ENCODE peak calls at places on chromosomes 6 and 20, in four cellular contexts. K is GM23338, M is sigmoid colon, B is A549. X is an unnamed sample.
A peak's percentile ranks its signal among the peaks of the same experiment; 100 is the strongest.

GRCh38 chr6:164167873-164168405 is 753.4 kb downstream of the QKI start:
- DNase-seq in M (no peak), B (no peak), K (no peak), X (no peak)

GRCh38 chr6:19009769-19010168 is 622.6 kb downstream of the RNF144B start:
- DNase-seq in M (no peak), K (no peak), B (no peak), X (no peak)

GRCh38 chr6:136188492-136188891 is 61.6 kb downstream of the MTFR2 start:
- DNase-seq in B (no peak), M (no peak), K (no peak), X (no peak)

GRCh38 chr20:10635476-10636208 is 38.2 kb downstream of the JAG1 start:
- DNase-seq in M (no peak), B (no peak), K (no peak), X (no peak)

GRCh38 chr6:140271759-140272377 is 897.4 kb upstream of the CITED2 start:
- DNase-seq in B (no peak), K (no peak), M (no peak), X (no peak)

GRCh38 chr6:41373367-41373918 is 38.0 kb downstream of the NCR2 start:
- DNase-seq in B (no peak), K (no peak), M (no peak), X (no peak)

GRCh38 chr6:169766232-169766631 is 14.8 kb downstream of the ERMARD start:
- DNase-seq in M (no peak), K (no peak), B (no peak), X (no peak)

GRCh38 chr20:845967-846893 is 12.7 kb downstream of the FAM110A start:
- DNase-seq in K (no peak), B (no peak), M (no peak), X (no peak)

GRCh38 chr6:159106627-159107241 is 61.9 kb upstream of the TAGAP start:
- DNase-seq in B (peak; percentile 30), M (no peak), K (peak; percentile 90), X (peak; percentile 54)

GRCh38 chr6:41719796-41720620 is 15.4 kb downstream of the TFEB start:
- DNase-seq in K (no peak), B (no peak), M (no peak), X (no peak)

GRCh38 chr20:35791823-35792222 is 20.0 kb downstream of the PHF20 start:
- DNase-seq in M (no peak), B (no peak), K (no peak), X (no peak)

GRCh38 chr6:170083236-170084051 is 207.4 kb downstream of the DLL1 start:
- DNase-seq in M (no peak), K (no peak), B (no peak), X (no peak)

GRCh38 chr6:30344191-30344867 is 627 bp upstream of the RPP21 start:
- DNase-seq in B (peak; percentile 17), M (no peak), K (no peak), X (no peak)

GRCh38 chr20:57941572-57942381 is 232.0 kb upstream of the PMEPA1 start:
- DNase-seq in B (no peak), M (no peak), K (no peak), X (peak; percentile 72)

GRCh38 chr6:155527443-155527842 is 71.8 kb upstream of the NOX3 start:
- DNase-seq in M (no peak), K (no peak), B (no peak), X (no peak)

GRCh38 chr6:158780963-158781691 is 38.0 kb downstream of the EZR start:
- DNase-seq in B (no peak), K (no peak), M (peak; percentile 18), X (no peak)

GRCh38 chr6:66605011-66605410 is 898.0 kb upstream of the EYS start:
- DNase-seq in M (no peak), K (no peak), B (no peak), X (no peak)

GRCh38 chr6:31576897-31577341 is 1.6 kb downstream of the TNF start:
- DNase-seq in M (no peak), K (no peak), B (no peak), X (no peak)

GRCh38 chr6:21163110-21163837 is 430.3 kb upstream of the SOX4 start:
- DNase-seq in K (no peak), M (no peak), B (no peak), X (no peak)

GRCh38 chr6:81307640-81308214 is 444.8 kb downstream of the TENT5A start:
- DNase-seq in K (no peak), B (no peak), M (no peak), X (no peak)

GRCh38 chr6:127554435-127555006 is 22.5 kb upstream of the C6orf58 start:
- DNase-seq in B (peak; percentile 33), K (peak; percentile 75), M (no peak), X (no peak)

GRCh38 chr6:87151786-87152527 is 3.4 kb upstream of the ZNF292 start:
- DNase-seq in K (peak; percentile 81), M (peak; percentile 85), B (no peak), X (peak; percentile 87)

GRCh38 chr6:14129572-14129971 is 12.0 kb downstream of the CD83 start:
- DNase-seq in M (peak; percentile 67), B (peak; percentile 51), K (peak; percentile 86), X (peak; percentile 82)

GRCh38 chr6:166515072-166515810 is 71.2 kb downstream of the RAMACL start:
- DNase-seq in M (no peak), K (no peak), B (peak; percentile 48), X (no peak)

GRCh38 chr6:109255946-109256628 is 126.2 kb downstream of the CD164 start:
- DNase-seq in B (no peak), M (no peak), K (no peak), X (no peak)

GRCh38 chr6:43942011-43942442 is 172.0 kb downstream of the VEGFA start:
- DNase-seq in K (no peak), B (no peak), M (peak; percentile 28), X (peak; percentile 54)

GRCh38 chr20:12570371-12570770 is 438.4 kb upstream of the SPTLC3 start:
- DNase-seq in B (peak; percentile 17), M (no peak), K (peak; percentile 87), X (peak; percentile 82)

GRCh38 chr20:43953919-43954617 is 39.4 kb downstream of the TOX2 start:
- DNase-seq in B (no peak), M (no peak), K (no peak), X (no peak)

GRCh38 chr6:52160468-52161104 is 25.6 kb upstream of the IL17A start:
- DNase-seq in B (no peak), K (no peak), M (no peak), X (no peak)

GRCh38 chr6:135904666-135905065 is 53.2 kb downstream of the PDE7B start:
- DNase-seq in K (no peak), B (no peak), M (no peak), X (no peak)

GRCh38 chr6:144417686-144418085 is 132.6 kb downstream of the UTRN start:
- DNase-seq in M (no peak), B (no peak), K (no peak), X (no peak)

GRCh38 chr6:82363368-82364086 is at the start of gene TPBG:
- DNase-seq in M (peak; percentile 70), K (peak; percentile 96), B (peak; percentile 46), X (peak; percentile 84)
- TF ChIP-seq CTCF in M (no peak), K (peak; percentile 67), B (peak; percentile 25), X (peak; percentile 62)

DNA sequence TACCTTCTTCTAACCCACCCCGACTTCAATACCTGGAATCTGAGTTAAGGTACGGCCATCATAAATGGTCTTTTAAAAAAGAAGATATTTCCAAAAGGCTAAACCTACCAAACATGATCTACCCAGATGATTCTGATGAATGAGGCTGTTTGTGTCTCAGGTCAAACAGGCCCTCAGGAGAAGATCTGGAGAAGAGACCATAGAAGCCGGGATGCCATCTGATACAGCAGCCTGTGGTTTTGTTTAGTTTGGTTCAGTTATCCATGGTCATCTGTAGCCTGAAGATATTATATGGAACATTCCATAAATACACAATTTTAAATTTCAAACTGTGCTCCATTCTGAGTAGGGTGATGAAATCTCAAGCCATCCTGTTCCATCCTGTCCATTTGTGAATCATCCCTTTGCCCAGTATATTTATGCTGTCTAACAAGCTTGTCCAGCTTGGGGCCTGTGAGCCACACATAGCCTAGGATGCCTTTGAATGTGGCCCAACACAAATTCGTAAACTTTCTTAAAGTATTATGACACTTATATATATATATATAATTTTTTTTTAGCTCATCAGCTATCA is 4.0 kb upstream of the CAP2 start:
- DNase-seq in B (no peak), K (no peak), M (no peak), X (no peak)
- H3K27ac ChIP-seq in B (peak overlapping the region; percentile 38), K (no peak overlapping the region), M (no peak overlapping the region), X (no peak overlapping the region)

GRCh38 chr6:34373511-34373910 is 19.0 kb downstream of the NUDT3 start:
- DNase-seq in B (no peak), K (no peak), M (no peak), X (no peak)

GRCh38 chr6:34370371-34370770 is 22.1 kb downstream of the NUDT3 start:
- DNase-seq in M (no peak), K (no peak), B (no peak), X (no peak)

GRCh38 chr6:34375833-34376232 is 16.6 kb downstream of the NUDT3 start:
- DNase-seq in K (no peak), B (no peak), M (no peak), X (no peak)

GRCh38 chr6:34377984-34378383 is 14.5 kb downstream of the NUDT3 start:
- DNase-seq in M (no peak), B (no peak), K (no peak), X (no peak)

GRCh38 chr6:34374112-34374907 is 18.2 kb downstream of the NUDT3 start:
- DNase-seq in M (no peak), B (no peak), K (no peak), X (no peak)
- TF ChIP-seq CTCF in M (no peak), B (no peak), K (no peak), X (no peak)

GRCh38 chr6:42764883-42765653 is 16.8 kb upstream of the BICRAL start:
- DNase-seq in M (no peak), B (no peak), K (no peak), X (no peak)
- H3K27ac ChIP-seq in M (no peak overlapping the region), B (no peak overlapping the region), K (no peak overlapping the region), X (no peak overlapping the region)

DNA sequence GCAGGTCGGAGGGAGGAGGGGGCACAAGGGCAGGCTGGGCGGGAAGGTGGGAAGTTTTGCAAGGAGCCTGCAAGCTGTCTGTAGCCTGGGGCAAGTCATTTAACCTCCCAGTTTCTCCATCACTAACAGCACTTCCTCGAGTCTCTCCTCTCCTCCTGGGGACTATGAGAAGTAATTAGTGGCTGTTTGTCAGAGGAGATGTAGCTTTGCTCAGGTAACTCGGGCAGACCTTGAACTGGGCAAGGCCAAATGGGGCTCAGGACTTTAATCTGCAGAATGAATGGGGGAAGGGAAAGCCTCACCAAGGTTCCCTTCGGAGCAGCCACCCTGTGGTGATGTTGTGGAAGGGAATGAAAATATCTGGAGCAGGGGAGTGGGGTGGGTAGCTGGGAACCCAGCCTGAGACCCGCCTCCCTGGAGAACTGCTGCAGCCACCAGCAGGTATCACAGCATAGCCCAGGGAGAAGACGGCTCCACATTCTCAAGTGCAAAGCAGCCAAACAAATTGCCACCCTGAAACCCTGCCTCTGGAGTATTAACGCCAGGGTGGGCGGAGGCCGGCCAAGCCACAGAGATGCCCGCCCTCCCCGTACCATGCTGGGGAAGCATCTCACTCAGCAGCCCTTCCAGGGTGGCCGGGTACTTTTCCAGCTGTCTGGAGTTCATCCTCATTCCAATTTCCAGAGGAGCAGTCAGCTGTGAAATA is 6.1 kb upstream of the LEMD2 start:
- DNase-seq in B (peak; percentile 35), K (peak; percentile 55), M (no peak), X (peak; percentile 88)
- TF ChIP-seq CTCF in B (no peak), K (peak; percentile 1), M (no peak), X (peak; percentile 64)

GRCh38 chr20:48808382-48809034 is 19.3 kb downstream of the PREX1 start:
- DNase-seq in M (no peak), K (no peak), B (no peak), X (no peak)
- H3K27ac ChIP-seq in M (no peak overlapping the region), K (no peak overlapping the region), B (no peak overlapping the region), X (no peak overlapping the region)